ENCODE peak calls at places on chromosomes 16 and 17, in four cellular contexts. One of them, this sample, is unnamed. For H3K9me3, the result is how much of the 10 kb centered on the place peaks cover.

GRCh38 chr16:58018803-58019202 is 6.8 kb upstream of the MMP15 start:
- DNase-seq in heart left ventricle: peak
- DNase-seq in transverse colon: no peak
- DNase-seq in left lung: peak
- DNase-seq in this sample: no peak

GRCh38 chr17:40617678-40618240 is 29.9 kb downstream of the SMARCE1 start:
- DNase-seq in heart left ventricle: no peak
- DNase-seq in transverse colon: no peak
- DNase-seq in left lung: no peak
- DNase-seq in this sample: no peak

GRCh38 chr17:67293251-67294203 is 48.5 kb upstream of the HELZ start:
- DNase-seq in heart left ventricle: peak
- DNase-seq in transverse colon: peak
- DNase-seq in left lung: peak
- DNase-seq in this sample: peak

GRCh38 chr16:51636913-51637743 is 486.1 kb upstream of the SALL1 start:
- DNase-seq in heart left ventricle: no peak
- DNase-seq in transverse colon: no peak
- DNase-seq in left lung: no peak
- DNase-seq in this sample: no peak

GRCh38 chr16:22220076-22220453 is 14.0 kb downstream of the EEF2K start:
- DNase-seq in heart left ventricle: peak
- DNase-seq in transverse colon: peak
- DNase-seq in left lung: no peak
- DNase-seq in this sample: peak

GRCh38 chr16:2226918-2227317 is 3.5 kb downstream of the E4F1 start:
- DNase-seq in heart left ventricle: no peak
- DNase-seq in transverse colon: no peak
- DNase-seq in left lung: no peak
- DNase-seq in this sample: no peak

GRCh38 chr16:70804729-70805169 is 3.8 kb upstream of the VAC14 start:
- DNase-seq in heart left ventricle: no peak
- DNase-seq in transverse colon: no peak
- DNase-seq in left lung: no peak
- DNase-seq in this sample: no peak

GRCh38 chr17:52828621-52829020 is 670.1 kb upstream of the CA10 start:
- DNase-seq in heart left ventricle: no peak
- DNase-seq in transverse colon: no peak
- DNase-seq in left lung: no peak
- DNase-seq in this sample: peak

GRCh38 chr16:57091200-57091989 is 988 bp upstream of the CPNE2 start:
- DNase-seq in heart left ventricle: peak
- DNase-seq in transverse colon: peak
- DNase-seq in left lung: peak
- DNase-seq in this sample: peak

GRCh38 chr16:31920373-31920772 is 46.8 kb downstream of the ZNF267 start:
- DNase-seq in heart left ventricle: no peak
- DNase-seq in transverse colon: no peak
- DNase-seq in left lung: no peak
- DNase-seq in this sample: no peak
- H3K9me3 ChIP-seq in heart left ventricle: half or more
- H3K9me3 ChIP-seq in transverse colon: half or more
- H3K9me3 ChIP-seq in left lung: half or more
- H3K9me3 ChIP-seq in this sample: under half

DNA sequence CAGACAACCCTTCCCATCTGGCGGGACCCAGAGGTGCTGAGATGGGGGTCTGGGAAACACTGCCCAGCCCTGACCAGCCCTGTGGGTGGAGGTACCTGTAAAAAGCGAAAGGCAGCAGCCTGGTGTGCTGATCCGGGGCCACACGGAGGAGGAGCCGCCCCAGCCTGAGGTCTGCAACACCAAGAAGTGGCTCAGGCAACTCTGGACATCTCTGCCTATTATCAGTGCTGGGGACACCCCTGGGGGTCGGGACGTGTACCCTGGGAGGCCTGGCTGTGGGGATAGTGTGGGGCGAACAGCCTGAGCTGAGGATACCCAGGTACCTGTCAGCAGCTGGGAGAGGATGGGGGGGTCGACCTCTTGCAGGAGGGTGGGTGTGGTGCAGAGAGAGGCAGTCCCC is 18.0 kb downstream of the ZNF276 start:
- DNase-seq in heart left ventricle: no peak
- DNase-seq in transverse colon: no peak
- DNase-seq in left lung: no peak
- DNase-seq in this sample: no peak
- H3K27ac ChIP-seq in heart left ventricle: no peak
- H3K27ac ChIP-seq in transverse colon: no peak
- H3K27ac ChIP-seq in left lung: no peak
- H3K27ac ChIP-seq in this sample: no peak

GRCh38 chr17:16551878-16552636 is 16.9 kb downstream of the ZNF287 start:
- DNase-seq in heart left ventricle: no peak
- DNase-seq in transverse colon: no peak
- DNase-seq in left lung: no peak
- DNase-seq in this sample: no peak

DNA sequence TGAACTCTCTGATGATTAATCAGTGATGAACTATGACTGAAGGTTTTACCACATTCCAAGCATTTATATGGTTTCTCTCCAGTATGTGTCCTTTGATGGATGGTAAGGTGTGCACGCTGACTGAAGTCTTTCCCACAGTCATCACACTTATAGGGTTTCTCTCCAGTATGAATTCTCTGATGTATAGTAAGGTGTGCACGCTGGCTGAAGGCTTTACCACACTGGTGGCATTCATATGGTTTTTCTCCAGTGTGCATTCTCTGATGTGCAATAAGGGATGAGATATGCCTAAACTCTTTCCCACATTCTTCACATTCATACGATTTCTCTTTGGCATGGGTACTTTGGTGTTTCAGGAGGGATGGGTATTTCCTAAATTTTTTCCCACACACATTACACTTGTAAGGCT is 16.4 kb downstream of the ZNF287 start:
- DNase-seq in heart left ventricle: no peak
- DNase-seq in transverse colon: no peak
- DNase-seq in left lung: no peak
- DNase-seq in this sample: no peak
- H3K9me3 ChIP-seq in heart left ventricle: half or more
- H3K9me3 ChIP-seq in transverse colon: half or more
- H3K9me3 ChIP-seq in left lung: half or more
- H3K9me3 ChIP-seq in this sample: half or more

GRCh38 chr17:64357191-64357981 is 33.3 kb downstream of the PECAM1 start:
- DNase-seq in heart left ventricle: peak
- DNase-seq in transverse colon: peak
- DNase-seq in left lung: peak
- DNase-seq in this sample: peak
- H3K27ac ChIP-seq in heart left ventricle: peak
- H3K27ac ChIP-seq in transverse colon: peak
- H3K27ac ChIP-seq in left lung: peak
- H3K27ac ChIP-seq in this sample: peak

GRCh38 chr16:78768723-78769122 is 669.3 kb downstream of the WWOX start:
- DNase-seq in heart left ventricle: no peak
- DNase-seq in transverse colon: no peak
- DNase-seq in left lung: no peak
- DNase-seq in this sample: no peak
- H3K9me3 ChIP-seq in heart left ventricle: under half
- H3K9me3 ChIP-seq in transverse colon: under half
- H3K9me3 ChIP-seq in left lung: under half
- H3K9me3 ChIP-seq in this sample: under half

DNA sequence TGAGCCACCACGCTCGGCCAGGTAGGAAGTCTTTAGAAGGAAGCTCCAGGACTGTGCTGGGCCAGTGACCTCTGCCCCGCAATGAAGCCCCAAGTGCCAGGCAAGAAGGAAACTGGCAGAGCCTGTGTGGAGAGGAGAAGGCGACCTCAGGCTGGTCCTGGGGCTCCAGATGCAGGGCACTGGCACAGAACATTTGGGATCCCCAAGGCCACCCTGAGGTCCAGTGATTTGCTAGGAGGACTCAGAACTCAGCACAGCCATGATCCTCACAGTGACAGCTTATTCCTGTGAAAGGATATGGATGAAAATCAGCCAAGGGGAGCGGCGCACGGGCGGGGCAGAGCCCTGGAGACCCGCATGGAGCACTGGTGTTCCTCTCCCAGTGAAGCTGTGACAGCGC is 24.1 kb downstream of the MGAT5B start:
- DNase-seq in heart left ventricle: no peak
- DNase-seq in transverse colon: no peak
- DNase-seq in left lung: no peak
- DNase-seq in this sample: no peak
- H3K27ac ChIP-seq in heart left ventricle: no peak
- H3K27ac ChIP-seq in transverse colon: no peak
- H3K27ac ChIP-seq in left lung: no peak
- H3K27ac ChIP-seq in this sample: no peak

GRCh38 chr17:33028061-33028460 is 36.4 kb downstream of the SPACA3 start:
- DNase-seq in heart left ventricle: no peak
- DNase-seq in transverse colon: no peak
- DNase-seq in left lung: no peak
- DNase-seq in this sample: no peak
- H3K9me3 ChIP-seq in heart left ventricle: under half
- H3K9me3 ChIP-seq in transverse colon: under half
- H3K9me3 ChIP-seq in left lung: under half
- H3K9me3 ChIP-seq in this sample: under half

GRCh38 chr17:38751144-38751802 is 1.3 kb upstream of the PSMB3 start:
- DNase-seq in heart left ventricle: no peak
- DNase-seq in transverse colon: no peak
- DNase-seq in left lung: no peak
- DNase-seq in this sample: no peak
- H3K27ac ChIP-seq in heart left ventricle: peak
- H3K27ac ChIP-seq in transverse colon: peak
- H3K27ac ChIP-seq in left lung: peak
- H3K27ac ChIP-seq in this sample: no peak